ENCODE peak calls at places on chromosomes 1 and 21, in four cellular contexts. P is A549, V is K562, F is HepG2. T is an unnamed sample.

GRCh38 chr1:99365121-99365520 is 100.8 kb downstream of the PLPPR4 start:
- DNase-seq in P (no peak), V (no peak), F (no peak), T (no peak)

GRCh38 chr1:223421676-223422075 is 28.5 kb downstream of the CCDC185 start:
- DNase-seq in P (no peak), V (no peak), F (no peak), T (no peak)

GRCh38 chr1:163673756-163674155 is 352.0 kb downstream of the NUF2 start:
- DNase-seq in P (no peak), V (no peak), F (no peak), T (no peak)

GRCh38 chr1:54743827-54744226 is 20.5 kb downstream of the PARS2 start:
- DNase-seq in P (no peak), V (no peak), F (no peak), T (no peak)

GRCh38 chr1:93322349-93322748 is 23.4 kb upstream of the DR1 start:
- DNase-seq in P (no peak), V (no peak), F (no peak), T (no peak)

GRCh38 chr1:83520797-83521196 is 478.1 kb downstream of the TTLL7 start:
- DNase-seq in P (peak; percentile 1), V (no peak), F (no peak), T (no peak)

GRCh38 chr1:23524716-23525401 is 6.2 kb downstream of the E2F2 start:
- DNase-seq in P (no peak), V (no peak), F (no peak), T (no peak)

GRCh38 chr1:113390871-113391642 is 742 bp downstream of the MAGI3 start:
- DNase-seq in P (peak; percentile 42), V (peak; percentile 53), F (no peak), T (peak; percentile 65)

GRCh38 chr1:190170321-190170720 is 307.3 kb downstream of the BRINP3 start:
- DNase-seq in P (no peak), V (no peak), F (no peak), T (no peak)

GRCh38 chr21:45016491-45017375 is 57.6 kb upstream of the ADARB1 start:
- DNase-seq in P (no peak), V (no peak), F (no peak), T (no peak)

GRCh38 chr1:209800984-209801834 is 4.7 kb downstream of the IRF6 start:
- DNase-seq in P (no peak), V (no peak), F (no peak), T (no peak)

GRCh38 chr1:77282866-77283539 is 1.2 kb downstream of the AK5 start:
- DNase-seq in P (no peak), V (no peak), F (no peak), T (peak; percentile 85)

GRCh38 chr1:156244126-156244525 is 2.1 kb downstream of the BGLAP start:
- DNase-seq in P (no peak), V (no peak), F (no peak), T (no peak)

GRCh38 chr1:156246762-156247459 is 945 bp downstream of the PAQR6 start:
- DNase-seq in P (no peak), V (no peak), F (no peak), T (peak; percentile 56)

GRCh38 chr1:156244712-156245111 is 2.7 kb downstream of the BGLAP start:
- DNase-seq in P (no peak), V (no peak), F (no peak), T (no peak)

GRCh38 chr1:156246241-156246761 is 1.6 kb downstream of the PAQR6 start:
- DNase-seq in P (no peak), V (no peak), F (no peak), T (peak; percentile 38)

DNA sequence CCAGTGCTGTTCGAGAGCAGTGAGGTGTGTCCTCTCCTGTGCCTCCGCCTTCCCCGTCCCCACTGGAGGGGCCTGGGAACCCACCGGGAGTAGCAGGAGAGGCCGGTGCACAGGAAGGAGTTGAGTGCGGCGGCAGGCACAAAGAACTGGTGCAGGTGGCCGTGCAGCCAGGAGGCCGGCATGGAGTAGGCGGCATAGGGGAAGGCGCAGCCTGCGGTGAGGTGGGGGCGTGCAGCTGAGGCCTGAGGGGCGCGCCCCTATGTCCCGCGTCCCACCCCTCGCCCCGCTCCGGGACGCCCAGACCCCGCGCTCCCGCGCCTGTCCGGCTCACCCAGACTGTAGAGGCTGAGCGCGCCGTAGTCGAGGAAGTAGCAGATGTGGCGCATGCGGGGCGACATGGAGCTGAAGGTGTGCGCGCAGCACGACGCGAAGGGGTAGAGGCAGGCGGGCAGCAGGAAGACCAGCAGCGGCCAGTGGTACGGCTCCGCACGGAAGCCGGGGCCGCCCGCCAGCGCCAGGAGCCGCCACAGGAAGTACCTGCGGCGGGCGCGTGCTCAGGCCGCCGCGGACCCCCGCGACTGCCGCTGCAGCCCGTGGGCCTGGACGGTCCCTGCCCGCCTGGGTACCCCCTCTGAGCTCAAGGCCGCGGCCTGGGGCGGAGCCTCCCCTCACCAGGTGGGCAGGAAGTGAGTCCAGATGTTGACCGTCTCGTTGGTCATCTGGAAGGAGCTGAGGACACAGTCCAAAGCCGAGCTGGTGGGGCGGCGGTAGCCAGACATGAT is 2.2 kb downstream of the PAQR6 start:
- DNase-seq in P (no peak), V (no peak), F (no peak), T (peak; percentile 75)
- TF ChIP-seq JUNB in P (no peak), V (no peak), F (no peak), T (no peak)

GRCh38 chr1:236795035-236795756 is at the start of gene MTR:
- DNase-seq in P (peak; percentile 98), V (peak; percentile 99), F (peak; percentile 97), T (peak; percentile 98)
- TF ChIP-seq REST in P (no peak), V (peak; percentile 71), F (no peak), T (no peak)

GRCh38 chr21:41379901-41380300 is 18.1 kb downstream of the MX2 start:
- DNase-seq in P (no peak), V (no peak), F (no peak), T (no peak)
- TF ChIP-seq CTCF in P (no peak), V (no peak), F (no peak), T (no peak)

GRCh38 chr1:217527151-217527550 is 103.7 kb downstream of the GPATCH2 start:
- DNase-seq in P (no peak), V (no peak), F (no peak), T (no peak)

GRCh38 chr1:217526636-217527035 is 104.3 kb downstream of the GPATCH2 start:
- DNase-seq in P (no peak), V (no peak), F (no peak), T (no peak)

GRCh38 chr1:217524787-217525520 is 105.9 kb downstream of the GPATCH2 start:
- DNase-seq in P (no peak), V (no peak), F (no peak), T (no peak)

GRCh38 chr1:217525773-217526490 is 105.0 kb downstream of the GPATCH2 start:
- DNase-seq in P (no peak), V (no peak), F (no peak), T (no peak)

GRCh38 chr1:217528271-217528670 is 102.6 kb downstream of the GPATCH2 start:
- DNase-seq in P (no peak), V (no peak), F (no peak), T (no peak)
- TF ChIP-seq JUNB in P (no peak), V (no peak), F (no peak), T (no peak)

DNA sequence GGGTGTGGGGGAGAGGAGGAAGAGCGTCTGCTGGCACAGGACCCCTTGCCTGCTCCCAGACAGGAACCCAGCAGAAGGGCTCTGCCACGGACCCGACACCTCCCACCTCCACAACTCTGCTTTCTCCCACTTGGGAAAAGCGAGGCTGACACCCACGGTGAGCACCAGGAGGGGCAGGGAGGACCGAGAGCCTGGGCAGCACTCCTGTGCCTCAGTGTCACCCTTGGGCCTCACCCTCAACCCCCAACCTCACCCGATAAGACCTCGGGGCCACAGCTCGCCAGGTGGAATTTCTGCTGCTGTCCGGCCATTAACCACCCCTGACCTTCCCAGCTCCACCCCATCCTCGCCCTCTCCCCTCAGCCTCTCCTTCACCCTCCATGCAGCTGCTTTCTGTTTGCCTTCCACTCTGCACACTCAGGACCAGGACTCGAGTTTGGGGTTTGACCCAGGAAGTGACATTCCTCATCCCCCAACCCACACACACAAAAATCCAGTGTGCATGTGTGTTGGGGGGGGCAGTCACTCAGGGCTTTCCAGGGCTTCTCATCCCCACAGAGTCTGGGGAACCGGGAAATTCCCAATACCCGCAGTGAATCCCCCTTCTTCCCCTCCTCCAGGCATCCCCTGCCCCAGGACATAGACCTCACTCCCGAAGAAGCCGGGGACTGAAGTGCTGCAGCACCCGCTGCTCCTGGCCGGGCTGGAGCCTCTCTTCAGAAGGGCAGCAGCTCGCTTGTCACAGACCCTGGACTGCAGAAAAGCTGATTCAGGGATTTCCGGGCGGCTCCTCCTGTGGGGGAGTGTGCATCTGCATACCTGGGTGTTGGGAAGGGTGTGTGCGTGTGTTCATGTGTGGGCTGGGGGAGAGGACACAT is 65.8 kb downstream of the SYT2 start:
- DNase-seq in P (no peak), V (no peak), F (no peak), T (peak; percentile 50)
- TF ChIP-seq REST in P (no peak), V (no peak), F (no peak), T (no peak)

GRCh38 chr1:110475358-110476027 is 24.5 kb downstream of the PROK1 start:
- DNase-seq in P (peak; percentile 22), V (no peak), F (no peak), T (no peak)
- TF ChIP-seq CTCF in P (no peak), V (no peak), F (no peak), T (no peak)

GRCh38 chr1:69993787-69994186 is 211.6 kb downstream of the LRRC40 start:
- DNase-seq in P (no peak), V (no peak), F (no peak), T (no peak)
- TF ChIP-seq JUNB in P (no peak), V (no peak), F (no peak), T (no peak)

DNA sequence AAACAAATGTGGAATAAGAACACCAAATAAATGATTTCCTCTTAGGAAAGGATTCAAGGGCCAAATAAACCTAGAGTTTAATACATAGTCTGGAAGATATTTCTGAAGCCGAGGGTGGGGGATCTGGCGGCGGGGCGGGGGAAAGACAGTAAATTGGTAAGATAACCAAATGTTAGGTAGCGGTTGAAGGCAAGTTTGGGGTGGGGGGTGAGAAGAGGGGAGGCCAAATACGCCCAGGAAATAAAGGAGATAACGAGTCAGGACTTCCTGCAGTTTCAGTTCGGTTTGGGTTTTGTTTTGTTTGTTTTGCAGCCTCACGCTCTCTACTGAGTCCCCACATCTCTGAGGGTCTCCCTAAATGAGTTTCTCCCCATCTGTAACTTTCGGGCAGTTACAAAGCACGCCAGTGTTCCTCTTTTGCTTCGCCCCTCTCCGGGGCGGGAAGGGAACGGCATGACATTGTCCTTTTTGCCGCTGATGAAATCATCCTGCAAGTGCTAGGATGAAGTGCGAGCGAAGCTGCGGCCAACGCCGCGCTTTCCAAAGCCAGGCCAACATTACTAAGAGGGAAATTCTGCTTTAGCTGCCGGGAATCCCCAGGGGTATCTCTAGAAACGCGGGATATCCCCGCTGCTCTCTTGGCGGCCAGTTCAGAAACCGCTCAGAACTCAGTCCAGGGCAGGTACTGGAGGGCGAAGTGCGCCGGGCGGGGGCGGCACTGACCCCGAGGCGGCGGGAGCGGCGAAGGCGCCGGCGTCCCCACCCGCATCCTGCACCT is 811 bp downstream of the NIBAN1 start:
- DNase-seq in P (peak; percentile 33), V (peak; percentile 79), F (no peak), T (peak; percentile 68)
- TF ChIP-seq REST in P (no peak), V (no peak), F (no peak), T (no peak)

GRCh38 chr1:165928075-165928731 is 100.8 kb downstream of the UCK2 start:
- DNase-seq in P (peak; percentile 60), V (peak; percentile 78), F (peak; percentile 43), T (peak; percentile 75)
- TF ChIP-seq CTCF in P (peak; percentile 63), V (peak; percentile 84), F (peak; percentile 75), T (peak; percentile 77)

GRCh38 chr1:212754193-212754592 is 37.4 kb downstream of the NSL1 start:
- DNase-seq in P (no peak), V (no peak), F (no peak), T (peak; percentile 40)
- TF ChIP-seq JUNB in P (no peak), V (no peak), F (no peak), T (no peak)